ENCODE peak calls at places on chromosomes 13 and 19, in eight cellular contexts. Y is astrocyte, T is cardiac muscle cell, J is left ventricle myocardium inferior, A is fibroblast of the aortic adventitia, H is right lobe of liver, N is K562, R is GM13976. I is an unnamed sample.
A peak's percentile ranks its signal among the peaks of the same experiment; 100 is the strongest.

GRCh38 chr13:113930711-113931637 is 42.9 kb downstream of the C13orf46 start:
- DNase-seq in Y (no peak), T (no peak), J (no peak), A (no peak), H (peak; percentile 49), N (no peak), R (peak; percentile 67), I (no peak)

GRCh38 chr13:113814435-113814821 is 49.4 kb downstream of the GAS6 start:
- DNase-seq in Y (peak; percentile 72), T (no peak), J (no peak), A (peak; percentile 57), H (no peak), N (no peak), R (no peak), I (peak; percentile 46)

GRCh38 chr13:43388282-43389034 is 365.1 kb downstream of the DNAJC15 start:
- DNase-seq in Y (no peak), T (no peak), J (no peak), A (no peak), H (no peak), N (no peak), R (no peak), I (no peak)

GRCh38 chr13:91398413-91399188 is at the start of gene GPC5:
- DNase-seq in Y (peak; percentile 31), T (peak; percentile 86), J (peak; percentile 75), A (peak; percentile 22), H (peak; percentile 87), N (peak; percentile 94), R (peak; percentile 92), I (peak; percentile 58)

GRCh38 chr19:16435238-16435911 is 36.4 kb downstream of the EPS15L1 start:
- DNase-seq in Y (peak; percentile 96), T (peak; percentile 56), J (peak; percentile 40), A (peak; percentile 97), H (no peak), N (peak; percentile 20), R (no peak), I (peak; percentile 95)

GRCh38 chr13:19862511-19863313 is 737 bp downstream of the ZMYM5 start:
- DNase-seq in Y (no peak), T (peak; percentile 38), J (peak; percentile 28), A (peak; percentile 30), H (peak; percentile 71), N (peak; percentile 24), R (peak; percentile 51), I (peak; percentile 16)

GRCh38 chr13:20686167-20686566 is 17.3 kb upstream of the IL17D start:
- DNase-seq in Y (no peak), T (no peak), J (no peak), A (no peak), H (no peak), N (no peak), R (no peak), I (no peak)

GRCh38 chr19:14475251-14476073 is at the start of gene PTGER1:
- DNase-seq in Y (no peak), T (peak; percentile 34), J (no peak), A (peak; percentile 25), H (no peak), N (peak; percentile 67), R (peak; percentile 67), I (no peak)

GRCh38 chr13:79318664-79319063 is 87.4 kb downstream of the RBM26 start:
- DNase-seq in Y (no peak), T (no peak), J (no peak), A (no peak), H (no peak), N (no peak), R (no peak), I (no peak)

GRCh38 chr19:44847144-44848035 is 1.3 kb downstream of the NECTIN2 start:
- DNase-seq in Y (peak; percentile 39), T (peak; percentile 83), J (peak; percentile 70), A (peak; percentile 40), H (peak; percentile 83), N (peak; percentile 75), R (no peak), I (peak; percentile 50)

GRCh38 chr13:66266348-66266747 is 963.8 kb downstream of the PCDH9 start:
- DNase-seq in Y (no peak), T (no peak), J (no peak), A (no peak), H (no peak), N (no peak), R (no peak), I (no peak)

GRCh38 chr13:66264976-66265375 is 965.2 kb downstream of the PCDH9 start:
- DNase-seq in Y (peak; percentile 62), T (no peak), J (no peak), A (no peak), H (no peak), N (no peak), R (no peak), I (no peak)

GRCh38 chr13:66266761-66267160 is 963.4 kb downstream of the PCDH9 start:
- DNase-seq in Y (no peak), T (no peak), J (no peak), A (no peak), H (no peak), N (no peak), R (no peak), I (no peak)

GRCh38 chr13:66265446-66265845 is 964.7 kb downstream of the PCDH9 start:
- DNase-seq in Y (peak; percentile 56), T (no peak), J (no peak), A (no peak), H (no peak), N (no peak), R (no peak), I (no peak)

GRCh38 chr13:66262330-66262729 is 967.8 kb downstream of the PCDH9 start:
- DNase-seq in Y (no peak), T (no peak), J (no peak), A (no peak), H (no peak), N (no peak), R (no peak), I (no peak)
- TF ChIP-seq CTCF in Y (no peak), T (no peak), J (no peak), A (no peak), H (no peak), N (no peak), R (no peak), I (no peak)

GRCh38 chr19:12947702-12948596 is 2.3 kb downstream of the RAD23A start:
- DNase-seq in Y (no peak), T (no peak), J (no peak), A (no peak), H (peak; percentile 53), N (no peak), R (no peak), I (no peak)
- TF ChIP-seq CTCF in Y (no peak), T (no peak), J (no peak), A (no peak), H (no peak), N (no peak), R (no peak), I (no peak)

GRCh38 chr19:49348305-49349188 is 13.3 kb downstream of the CD37 start:
- DNase-seq in Y (no peak), T (no peak), J (no peak), A (no peak), H (no peak), N (no peak), R (no peak), I (no peak)

GRCh38 chr19:49344516-49345423 is 9.6 kb downstream of the CD37 start:
- DNase-seq in Y (no peak), T (no peak), J (no peak), A (no peak), H (no peak), N (no peak), R (peak; percentile 8), I (no peak)

GRCh38 chr19:49349567-49349966 is 12.6 kb downstream of the TEAD2 start:
- DNase-seq in Y (no peak), T (no peak), J (no peak), A (no peak), H (no peak), N (no peak), R (no peak), I (no peak)

GRCh38 chr19:49347191-49347590 is 12.0 kb downstream of the CD37 start:
- DNase-seq in Y (no peak), T (no peak), J (no peak), A (no peak), H (no peak), N (no peak), R (no peak), I (no peak)

DNA sequence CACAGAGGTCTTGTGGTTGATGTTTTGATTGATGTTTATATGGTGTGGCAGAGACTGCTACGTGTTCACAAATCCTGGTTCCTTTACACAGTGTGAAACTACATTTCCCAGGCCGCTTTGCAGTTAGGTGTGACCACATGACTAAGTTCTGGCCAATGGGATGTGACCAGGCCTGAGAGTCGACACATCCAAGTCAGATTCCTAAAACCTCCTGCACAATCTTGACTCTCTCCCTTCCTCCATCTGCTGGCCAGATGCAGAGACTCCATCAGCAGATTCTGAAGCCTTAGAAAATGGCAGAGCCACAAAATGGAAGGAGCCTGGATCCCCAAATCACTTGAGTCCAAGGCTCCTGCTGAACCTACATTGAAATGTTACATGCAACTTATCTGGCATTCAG is 12.6 kb downstream of the CD37 start:
- DNase-seq in Y (peak; percentile 57), T (peak; percentile 55), J (no peak), A (peak; percentile 71), H (no peak), N (peak; percentile 74), R (no peak), I (peak; percentile 62)
- TF ChIP-seq CTCF in Y (peak; percentile 21), T (peak; percentile 28), J (no peak), A (peak; percentile 30), H (no peak), N (peak; percentile 43), R (no peak), I (peak; percentile 11)

GRCh38 chr19:12838893-12839656 is 760 bp downstream of the MAST1 start:
- DNase-seq in Y (no peak), T (no peak), J (no peak), A (no peak), H (no peak), N (no peak), R (no peak), I (no peak)

GRCh38 chr19:12836529-12836863 is 1.8 kb upstream of the MAST1 start:
- DNase-seq in Y (no peak), T (no peak), J (no peak), A (no peak), H (no peak), N (no peak), R (no peak), I (no peak)

GRCh38 chr19:12840091-12841079 is 2.1 kb downstream of the MAST1 start:
- DNase-seq in Y (no peak), T (peak; percentile 92), J (peak; percentile 25), A (peak; percentile 50), H (no peak), N (peak; percentile 97), R (peak; percentile 76), I (peak; percentile 80)

GRCh38 chr19:12837225-12837624 is 1.1 kb upstream of the MAST1 start:
- DNase-seq in Y (no peak), T (no peak), J (no peak), A (no peak), H (no peak), N (no peak), R (no peak), I (no peak)

DNA sequence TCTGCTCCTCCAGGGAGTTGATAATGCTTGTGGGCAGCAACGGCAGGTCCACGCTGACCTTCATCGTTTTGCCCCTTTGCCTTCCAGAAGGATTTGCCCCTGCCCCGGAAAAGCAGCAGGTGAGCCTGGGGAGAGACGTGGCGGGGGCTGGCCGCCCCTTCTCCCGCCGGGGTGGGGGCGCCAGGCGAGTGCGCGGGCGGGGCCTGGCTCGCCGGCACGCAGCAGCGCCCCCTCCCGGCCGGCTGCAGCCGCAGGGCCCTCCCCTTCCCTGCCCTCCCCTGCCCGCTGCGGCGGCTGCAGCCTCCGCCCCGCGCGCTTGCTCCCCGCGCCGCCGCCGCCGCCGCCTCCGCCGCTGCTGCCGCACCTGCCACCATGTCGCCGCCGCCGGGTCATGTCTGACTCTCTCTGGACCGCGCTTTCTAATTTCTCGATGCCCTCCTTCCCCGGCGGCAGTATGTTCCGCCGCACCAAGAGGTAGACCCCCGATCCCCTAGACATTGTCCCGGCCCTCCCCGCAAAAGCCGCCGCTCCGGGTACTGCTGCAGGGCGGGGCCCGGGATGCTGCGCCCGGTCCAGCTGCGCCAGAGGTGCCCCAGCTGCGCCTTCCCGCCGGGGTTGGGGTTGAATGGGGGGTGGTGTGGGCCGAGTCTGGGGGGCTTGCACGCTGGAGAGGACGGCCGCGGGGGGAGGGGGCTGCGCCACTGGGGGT is at the start of gene MAST1:
- DNase-seq in Y (no peak), T (peak; percentile 86), J (no peak), A (no peak), H (no peak), N (peak; percentile 82), R (peak; percentile 91), I (no peak)
- TF ChIP-seq CTCF in Y (no peak), T (no peak), J (peak; percentile 63), A (peak; percentile 34), H (peak; percentile 60), N (peak; percentile 30), R (peak; percentile 83), I (no peak)

I was measured in fibroblast of pulmonary artery.